ENCODE peak calls at places on chromosome 20, in four cellular contexts. U, B, E and N are unnamed samples.

GRCh38 chr20:15546624-15547023 is 1026.6 kb downstream of the KIF16B start:
- DNase-seq in U (no peak), E (no peak), B (no peak), N (no peak)

GRCh38 chr20:824916-825315 is 8.6 kb upstream of the FAM110A start:
- DNase-seq in E (no peak), U (no peak), B (no peak), N (no peak)

GRCh38 chr20:1802385-1803215 is 92.6 kb upstream of the SIRPA start:
- DNase-seq in E (no peak), B (peak; percentile 70), U (peak; percentile 67), N (peak; percentile 76)

GRCh38 chr20:9280654-9281053 is 211.8 kb downstream of the PLCB4 start:
- DNase-seq in E (no peak), B (no peak), U (no peak), N (peak; percentile 31)

GRCh38 chr20:48745330-48745729 is 82.5 kb downstream of the PREX1 start:
- DNase-seq in E (no peak), B (peak; percentile 46), U (no peak), N (no peak)

GRCh38 chr20:43911066-43911465 is 3.6 kb upstream of the TOX2 start:
- DNase-seq in U (no peak), B (peak; percentile 37), E (no peak), N (peak; percentile 83)

GRCh38 chr20:1491281-1491840 is at the start of gene SIRPB2:
- DNase-seq in E (no peak), B (no peak), U (no peak), N (peak; percentile 96)

GRCh38 chr20:35884541-35884865 is 69.8 kb downstream of the SCAND1 start:
- DNase-seq in B (no peak), U (no peak), E (no peak), N (no peak)

GRCh38 chr20:9359561-9360308 is 154.7 kb upstream of the LAMP5 start:
- DNase-seq in U (peak; percentile 67), B (peak; percentile 77), E (no peak), N (peak; percentile 82)

GRCh38 chr20:38617011-38617829 is 15.6 kb downstream of the ARHGAP40 start:
- DNase-seq in E (no peak), U (peak; percentile 33), B (peak; percentile 34), N (no peak)

GRCh38 chr20:38624084-38624483 is 22.5 kb downstream of the ARHGAP40 start:
- DNase-seq in U (no peak), B (peak; percentile 24), E (no peak), N (no peak)

GRCh38 chr20:38623061-38623460 is 21.5 kb downstream of the ARHGAP40 start:
- DNase-seq in B (no peak), E (no peak), U (no peak), N (no peak)

GRCh38 chr20:38617830-38618196 is 16.2 kb downstream of the ARHGAP40 start:
- DNase-seq in E (no peak), U (no peak), B (no peak), N (no peak)

DNA sequence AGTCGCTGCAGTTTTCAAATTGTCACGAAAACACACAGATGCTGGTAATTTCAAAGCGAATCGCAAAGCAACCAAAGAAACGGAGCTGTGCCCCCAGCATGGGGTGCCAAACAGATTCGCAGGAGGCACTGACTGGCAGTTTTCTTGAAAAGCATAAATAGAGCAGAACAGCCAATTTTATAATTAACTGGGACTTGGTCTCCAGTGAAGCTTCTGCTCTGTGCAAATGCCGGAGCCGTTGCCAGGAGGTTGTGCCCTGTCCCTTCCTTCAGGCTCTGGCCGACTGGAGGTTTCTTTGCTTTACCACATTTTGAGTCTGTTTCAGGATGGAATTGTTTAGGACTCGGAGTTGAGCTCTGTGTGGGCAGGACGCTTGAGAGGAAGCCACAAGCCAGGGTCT is 18.9 kb downstream of the ARHGAP40 start:
- DNase-seq in U (no peak), E (no peak), B (no peak), N (no peak)
- H3K9me3 ChIP-seq in U (peaks cover 3% of the 10 kb centered on the region), E (no peaks in the 10 kb centered on the region), B (no peaks in the 10 kb centered on the region), N (no peaks in the 10 kb centered on the region)

DNA sequence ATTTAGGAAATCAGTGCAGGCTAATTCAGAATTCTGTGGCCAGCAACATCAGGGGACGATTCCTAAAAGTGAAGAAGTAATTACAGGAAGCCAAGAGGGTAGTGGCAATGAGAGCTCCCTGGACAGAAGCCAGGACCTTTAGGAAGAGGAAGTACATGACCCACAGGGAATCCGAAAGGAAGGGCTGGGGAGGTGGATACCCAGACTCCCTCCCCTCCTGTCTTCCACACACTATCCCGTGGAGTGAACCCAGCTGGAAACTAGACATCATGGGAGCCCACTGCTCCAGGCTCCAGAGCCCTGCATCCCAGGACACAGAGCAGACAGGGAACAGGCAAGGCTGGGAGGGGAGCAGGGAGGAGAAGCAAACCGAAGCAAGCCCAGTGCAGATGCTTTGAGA is 83.0 kb downstream of the SNX5 start:
- DNase-seq in E (no peak), B (no peak), U (no peak), N (no peak)
- TF ChIP-seq MYC in E (no peak), B (no peak), U (no peak), N (no peak)

GRCh38 chr20:62737271-62737761 is 28.7 kb downstream of the NTSR1 start:
- DNase-seq in B (no peak), U (no peak), E (no peak), N (no peak)
- H3K9me3 ChIP-seq in B (no peaks in the 10 kb centered on the region), U (no peaks in the 10 kb centered on the region), E (no peaks in the 10 kb centered on the region), N (no peaks in the 10 kb centered on the region)

DNA sequence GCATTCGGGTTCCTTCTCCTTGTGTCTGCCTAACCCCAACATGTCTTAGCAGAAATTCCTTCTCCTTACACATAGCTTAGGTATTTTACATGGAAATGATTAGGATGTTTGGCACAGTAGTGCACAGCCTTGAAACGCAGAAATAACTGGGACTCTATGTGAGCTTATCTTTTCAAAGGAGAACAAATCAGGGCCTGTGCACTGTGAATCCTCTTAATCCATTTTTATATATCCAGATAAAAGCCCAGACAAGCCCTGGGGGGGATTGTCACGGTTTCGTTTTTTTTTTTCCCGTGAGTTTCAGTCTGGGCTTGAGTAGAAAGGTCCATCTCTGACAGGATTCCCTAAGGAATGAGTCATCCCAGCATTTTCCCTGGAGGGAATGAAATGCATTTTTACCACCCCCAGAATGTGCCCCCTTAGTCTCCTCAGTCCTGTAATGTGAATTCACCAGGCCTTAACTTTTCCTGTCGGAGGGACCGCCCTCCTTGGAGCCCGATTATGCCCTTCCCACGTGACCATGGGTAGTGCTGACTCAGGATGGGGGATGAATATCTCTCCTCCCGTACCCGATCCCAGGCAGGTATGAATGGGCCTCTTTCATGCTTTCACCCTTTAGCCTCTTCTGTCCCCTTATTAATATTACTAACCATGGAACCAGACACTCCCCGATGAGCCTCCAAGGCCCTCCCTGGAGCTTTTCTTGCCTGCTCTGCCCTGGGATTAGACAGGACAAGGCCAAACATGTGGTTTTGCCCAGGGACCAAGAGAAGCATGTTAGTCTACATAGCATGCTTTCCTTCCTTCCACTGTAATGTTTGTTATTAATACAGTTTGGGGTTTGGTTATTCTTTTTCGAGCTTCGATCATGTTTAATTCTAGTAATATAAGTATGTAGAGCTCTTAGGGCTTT is 23.9 kb upstream of the NAA20 start:
- DNase-seq in U (peak; percentile 43), B (peak; percentile 89), E (no peak), N (peak; percentile 86)
- TF ChIP-seq MYC in U (no peak), B (no peak), E (no peak), N (no peak)

GRCh38 chr20:56194042-56194441 is 54.5 kb upstream of the MC3R start:
- DNase-seq in B (no peak), U (no peak), E (no peak), N (no peak)
- H3K9me3 ChIP-seq in B (no peaks in the 10 kb centered on the region), U (peaks cover 35% of the 10 kb centered on the region), E (no peaks in the 10 kb centered on the region), N (peaks cover 4% of the 10 kb centered on the region)

GRCh38 chr20:50170549-50171220 is 17.2 kb upstream of the PEDS1 start:
- DNase-seq in E (no peak), B (no peak), U (no peak), N (no peak)

GRCh38 chr20:50165687-50166554 is 12.4 kb upstream of the PEDS1 start:
- DNase-seq in B (peak; percentile 100), E (peak; percentile 82), U (peak; percentile 100), N (peak; percentile 100)

GRCh38 chr20:50172347-50173013 is 18.1 kb upstream of the CEBPB start:
- DNase-seq in B (peak; percentile 91), E (no peak), U (peak; percentile 97), N (peak; percentile 75)

GRCh38 chr20:50174456-50174855 is 16.2 kb upstream of the CEBPB start:
- DNase-seq in B (no peak), E (no peak), U (no peak), N (no peak)

GRCh38 chr20:50169329-50169823 is 15.9 kb upstream of the PEDS1 start:
- DNase-seq in E (no peak), U (peak; percentile 85), B (peak; percentile 83), N (peak; percentile 90)
- TF ChIP-seq MYC in E (no peak), U (no peak), B (no peak), N (no peak)

DNA sequence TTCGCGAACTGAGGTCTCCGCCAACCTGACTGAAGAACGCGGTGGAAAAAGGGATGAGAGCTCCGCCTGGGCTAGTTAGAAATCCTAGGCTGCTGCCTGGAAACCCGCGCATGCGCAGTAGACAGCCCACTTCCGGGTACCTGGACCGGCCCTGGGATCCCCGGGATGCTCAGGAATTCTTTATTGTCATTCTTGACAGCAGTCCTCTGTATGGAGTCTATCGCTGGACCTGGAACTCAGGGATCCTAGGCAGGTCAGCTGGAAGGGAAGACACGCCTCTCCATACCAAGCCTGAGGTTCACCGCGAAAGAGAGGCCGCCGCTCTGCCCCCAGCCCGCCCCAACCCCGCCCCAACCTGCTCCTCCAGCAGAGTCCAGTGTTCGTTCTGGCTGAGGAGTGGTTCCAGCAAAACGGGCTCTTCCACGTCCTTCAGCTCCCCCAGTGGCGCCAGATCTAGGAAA is 1379.2 kb upstream of the DEFB115 start:
- DNase-seq in U (peak; percentile 54), B (peak; percentile 69), E (no peak), N (no peak)
- H3K9me3 ChIP-seq in U (peaks cover 62% of the 10 kb centered on the region), B (peaks cover 7% of the 10 kb centered on the region), E (no peaks in the 10 kb centered on the region), N (peaks cover 16% of the 10 kb centered on the region)

GRCh38 chr20:45405566-45406259 is 2.4 kb upstream of the DBNDD2 start:
- DNase-seq in E (no peak), U (no peak), B (no peak), N (peak; percentile 7)
- TF ChIP-seq MYC in E (no peak), U (no peak), B (no peak), N (no peak)

DNA sequence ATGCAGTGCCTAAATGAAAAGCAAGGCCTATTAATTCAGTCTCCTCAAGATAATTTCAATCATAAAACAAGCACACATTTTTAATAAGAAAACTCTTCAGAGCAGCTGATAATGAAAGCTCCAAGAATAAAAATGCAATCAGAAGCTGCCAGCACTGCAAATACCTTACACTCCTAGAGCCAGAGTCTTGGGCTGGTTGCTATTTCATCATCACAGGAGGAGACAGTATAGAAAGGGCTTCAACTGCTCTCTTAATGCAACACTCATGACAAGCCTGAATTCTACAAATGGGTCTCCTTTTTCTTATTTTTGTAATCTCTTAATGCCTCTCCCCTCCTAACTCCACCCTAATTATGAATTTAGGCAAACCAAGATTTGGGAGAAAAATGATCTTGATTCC is 11.2 kb upstream of the MC3R start:
- DNase-seq in U (no peak), B (no peak), E (no peak), N (no peak)
- H3K9me3 ChIP-seq in U (peaks cover 37% of the 10 kb centered on the region), B (peaks cover 6% of the 10 kb centered on the region), E (no peaks in the 10 kb centered on the region), N (peaks cover 2% of the 10 kb centered on the region)

DNA sequence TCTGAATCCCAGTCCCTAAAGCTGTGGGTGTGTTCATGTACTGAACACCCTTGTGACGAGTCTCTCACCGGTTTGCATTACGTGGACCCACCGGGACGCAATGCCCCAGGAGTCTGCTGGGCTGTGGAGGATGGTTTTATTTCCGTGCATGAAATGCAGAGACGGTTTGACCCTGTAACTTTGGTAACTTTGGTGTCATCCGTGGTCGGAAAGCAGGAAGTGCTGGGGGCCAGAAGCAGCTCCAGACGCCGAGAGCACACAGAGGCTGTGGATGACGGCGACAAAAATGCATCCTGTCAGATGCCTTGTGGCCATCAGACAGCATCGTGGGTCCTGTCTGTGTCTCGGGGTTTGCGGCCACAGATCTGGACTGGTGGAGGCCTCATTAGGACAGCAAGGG is 7.2 kb downstream of the BHLHE23 start:
- DNase-seq in E (no peak), B (no peak), U (no peak), N (no peak)
- TF ChIP-seq MYC in E (no peak), B (no peak), U (no peak), N (no peak)